ENCODE peak calls at places on chromosomes 3 and 15, in eight cellular contexts. One of them, this sample, is unnamed.

GRCh38 chr3:54122802-54123537 is 618 bp downstream of the CACNA2D3 start:
- DNase-seq in CD8-positive, alpha-beta T cell: no peak
- DNase-seq in A549: no peak
- DNase-seq in heart left ventricle: no peak
- DNase-seq in psoas muscle: no peak
- DNase-seq in transverse colon: no peak
- DNase-seq in PC-3: no peak
- DNase-seq in sigmoid colon: no peak
- DNase-seq in this sample: no peak

GRCh38 chr3:162718697-162719096 is 1222.1 kb downstream of the OTOL1 start:
- DNase-seq in heart left ventricle: no peak
- DNase-seq in CD8-positive, alpha-beta T cell: no peak
- DNase-seq in sigmoid colon: no peak
- DNase-seq in A549: no peak
- DNase-seq in psoas muscle: no peak
- DNase-seq in PC-3: no peak
- DNase-seq in transverse colon: no peak
- DNase-seq in this sample: no peak

GRCh38 chr3:46670891-46671427 is 22.5 kb downstream of the ALS2CL start:
- DNase-seq in heart left ventricle: peak; percentile 17
- DNase-seq in PC-3: no peak
- DNase-seq in CD8-positive, alpha-beta T cell: no peak
- DNase-seq in sigmoid colon: peak; percentile 35
- DNase-seq in A549: no peak
- DNase-seq in transverse colon: peak; percentile 5
- DNase-seq in psoas muscle: no peak
- DNase-seq in this sample: no peak

GRCh38 chr15:58947179-58947578 is 13.7 kb upstream of the SLTM start:
- DNase-seq in A549: no peak
- DNase-seq in transverse colon: no peak
- DNase-seq in heart left ventricle: no peak
- DNase-seq in psoas muscle: no peak
- DNase-seq in sigmoid colon: no peak
- DNase-seq in PC-3: peak; percentile 56
- DNase-seq in CD8-positive, alpha-beta T cell: no peak
- DNase-seq in this sample: no peak

GRCh38 chr3:98022978-98023820 is 11.9 kb downstream of the GABRR3 start:
- DNase-seq in psoas muscle: peak; percentile 90
- DNase-seq in sigmoid colon: peak; percentile 92
- DNase-seq in A549: peak; percentile 43
- DNase-seq in CD8-positive, alpha-beta T cell: peak; percentile 97
- DNase-seq in PC-3: peak; percentile 88
- DNase-seq in heart left ventricle: peak; percentile 82
- DNase-seq in transverse colon: peak; percentile 90
- DNase-seq in this sample: peak; percentile 83

GRCh38 chr3:138296639-138297038 is 33.0 kb downstream of the NME9 start:
- DNase-seq in psoas muscle: no peak
- DNase-seq in CD8-positive, alpha-beta T cell: no peak
- DNase-seq in sigmoid colon: no peak
- DNase-seq in PC-3: no peak
- DNase-seq in A549: no peak
- DNase-seq in heart left ventricle: no peak
- DNase-seq in transverse colon: no peak
- DNase-seq in this sample: no peak

GRCh38 chr3:24174637-24175036 is 229.6 kb downstream of the NR1D2 start:
- DNase-seq in PC-3: no peak
- DNase-seq in psoas muscle: no peak
- DNase-seq in sigmoid colon: no peak
- DNase-seq in transverse colon: no peak
- DNase-seq in heart left ventricle: no peak
- DNase-seq in CD8-positive, alpha-beta T cell: no peak
- DNase-seq in A549: no peak
- DNase-seq in this sample: no peak

GRCh38 chr3:114850913-114851312 is 296.2 kb downstream of the ZBTB20 start:
- DNase-seq in transverse colon: no peak
- DNase-seq in A549: no peak
- DNase-seq in heart left ventricle: no peak
- DNase-seq in CD8-positive, alpha-beta T cell: no peak
- DNase-seq in psoas muscle: no peak
- DNase-seq in sigmoid colon: no peak
- DNase-seq in PC-3: no peak
- DNase-seq in this sample: no peak

GRCh38 chr3:38158472-38158871 is 6.9 kb upstream of the OXSR1 start:
- DNase-seq in A549: no peak
- DNase-seq in CD8-positive, alpha-beta T cell: no peak
- DNase-seq in psoas muscle: no peak
- DNase-seq in sigmoid colon: no peak
- DNase-seq in PC-3: no peak
- DNase-seq in transverse colon: no peak
- DNase-seq in heart left ventricle: no peak
- DNase-seq in this sample: no peak

GRCh38 chr15:35078221-35078915 is 6.7 kb downstream of the NANOGP8 start:
- DNase-seq in CD8-positive, alpha-beta T cell: no peak
- DNase-seq in heart left ventricle: no peak
- DNase-seq in PC-3: peak; percentile 71
- DNase-seq in A549: peak; percentile 75
- DNase-seq in transverse colon: peak; percentile 14
- DNase-seq in sigmoid colon: no peak
- DNase-seq in psoas muscle: no peak
- DNase-seq in this sample: peak; percentile 61

GRCh38 chr3:178485756-178486155 is 50.5 kb upstream of the KCNMB2 start:
- DNase-seq in heart left ventricle: no peak
- DNase-seq in CD8-positive, alpha-beta T cell: no peak
- DNase-seq in A549: no peak
- DNase-seq in psoas muscle: no peak
- DNase-seq in PC-3: peak; percentile 5
- DNase-seq in transverse colon: no peak
- DNase-seq in sigmoid colon: no peak
- DNase-seq in this sample: no peak

GRCh38 chr3:183485585-183485984 is 57.2 kb upstream of the MCF2L2 start:
- DNase-seq in CD8-positive, alpha-beta T cell: no peak
- DNase-seq in PC-3: no peak
- DNase-seq in heart left ventricle: no peak
- DNase-seq in sigmoid colon: no peak
- DNase-seq in psoas muscle: no peak
- DNase-seq in A549: no peak
- DNase-seq in transverse colon: no peak
- DNase-seq in this sample: no peak

GRCh38 chr3:177057768-177058167 is 139.5 kb downstream of the TBL1XR1 start:
- DNase-seq in PC-3: no peak
- DNase-seq in sigmoid colon: no peak
- DNase-seq in heart left ventricle: no peak
- DNase-seq in transverse colon: no peak
- DNase-seq in A549: no peak
- DNase-seq in CD8-positive, alpha-beta T cell: peak; percentile 56
- DNase-seq in psoas muscle: no peak
- DNase-seq in this sample: peak; percentile 11

GRCh38 chr3:49616061-49616460 is 58.1 kb upstream of the APEH start:
- DNase-seq in psoas muscle: no peak
- DNase-seq in CD8-positive, alpha-beta T cell: no peak
- DNase-seq in PC-3: no peak
- DNase-seq in heart left ventricle: no peak
- DNase-seq in A549: no peak
- DNase-seq in transverse colon: no peak
- DNase-seq in sigmoid colon: no peak
- DNase-seq in this sample: no peak

GRCh38 chr3:115843206-115843605 is 219.9 kb downstream of the GAP43 start:
- DNase-seq in transverse colon: no peak
- DNase-seq in psoas muscle: no peak
- DNase-seq in A549: no peak
- DNase-seq in CD8-positive, alpha-beta T cell: no peak
- DNase-seq in sigmoid colon: no peak
- DNase-seq in PC-3: no peak
- DNase-seq in heart left ventricle: no peak
- DNase-seq in this sample: no peak

GRCh38 chr3:38039899-38040261 is 872 bp downstream of the DLEC1 start:
- DNase-seq in transverse colon: peak; percentile 80
- DNase-seq in sigmoid colon: peak; percentile 85
- DNase-seq in heart left ventricle: peak; percentile 60
- DNase-seq in psoas muscle: peak; percentile 44
- DNase-seq in PC-3: no peak
- DNase-seq in A549: no peak
- DNase-seq in CD8-positive, alpha-beta T cell: peak; percentile 64
- DNase-seq in this sample: peak; percentile 35

GRCh38 chr3:141876891-141877561 is 583 bp downstream of the ATP1B3 start:
- DNase-seq in CD8-positive, alpha-beta T cell: peak; percentile 67
- DNase-seq in PC-3: peak; percentile 22
- DNase-seq in psoas muscle: peak; percentile 53
- DNase-seq in heart left ventricle: peak; percentile 61
- DNase-seq in sigmoid colon: peak; percentile 83
- DNase-seq in A549: no peak
- DNase-seq in transverse colon: peak; percentile 65
- DNase-seq in this sample: peak; percentile 73

GRCh38 chr3:167493240-167493639 is 19.4 kb upstream of the SERPINI2 start:
- DNase-seq in transverse colon: no peak
- DNase-seq in A549: peak; percentile 0
- DNase-seq in heart left ventricle: no peak
- DNase-seq in PC-3: peak; percentile 30
- DNase-seq in sigmoid colon: no peak
- DNase-seq in CD8-positive, alpha-beta T cell: no peak
- DNase-seq in psoas muscle: no peak
- DNase-seq in this sample: no peak

GRCh38 chr3:72296477-72297111 is 511.6 kb upstream of the PROK2 start:
- DNase-seq in CD8-positive, alpha-beta T cell: no peak
- DNase-seq in psoas muscle: no peak
- DNase-seq in transverse colon: no peak
- DNase-seq in heart left ventricle: no peak
- DNase-seq in sigmoid colon: no peak
- DNase-seq in PC-3: no peak
- DNase-seq in A549: no peak
- DNase-seq in this sample: no peak
- H3K27ac ChIP-seq in CD8-positive, alpha-beta T cell: no peak overlapping the region
- H3K27ac ChIP-seq in psoas muscle: no peak overlapping the region
- H3K27ac ChIP-seq in transverse colon: peak overlapping the region; percentile 7
- H3K27ac ChIP-seq in heart left ventricle: no peak overlapping the region
- H3K27ac ChIP-seq in sigmoid colon: peak overlapping the region; percentile 65
- H3K27ac ChIP-seq in PC-3: no peak overlapping the region
- H3K27ac ChIP-seq in A549: no peak overlapping the region
- H3K27ac ChIP-seq in this sample: no peak overlapping the region

DNA sequence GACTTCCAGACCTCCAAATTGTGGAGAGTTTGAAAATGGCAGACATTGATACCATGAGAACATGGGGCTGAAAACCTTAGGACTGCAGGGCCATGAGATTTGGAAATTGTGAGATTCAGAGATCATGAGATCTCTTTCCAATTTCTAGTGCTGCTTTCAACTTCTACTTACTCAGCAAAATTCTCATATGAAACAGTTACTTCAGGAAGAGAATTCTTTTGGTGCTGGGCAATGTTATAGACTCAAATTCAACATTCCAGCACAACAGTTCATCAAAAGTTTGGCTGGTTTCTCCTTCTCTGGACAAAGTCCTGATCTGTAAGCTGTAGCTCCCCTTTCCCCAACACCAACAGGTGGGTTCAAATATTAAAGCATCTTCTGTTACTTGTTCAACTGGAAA is 506.9 kb upstream of the NECTIN3 start:
- DNase-seq in heart left ventricle: no peak
- DNase-seq in sigmoid colon: no peak
- DNase-seq in psoas muscle: no peak
- DNase-seq in CD8-positive, alpha-beta T cell: no peak
- DNase-seq in A549: no peak
- DNase-seq in PC-3: no peak
- DNase-seq in transverse colon: no peak
- DNase-seq in this sample: no peak
- H3K9me3 ChIP-seq in heart left ventricle: no peaks in the 10 kb centered on the region
- H3K9me3 ChIP-seq in sigmoid colon: peaks cover 11% of the 10 kb centered on the region
- H3K9me3 ChIP-seq in psoas muscle: no peaks in the 10 kb centered on the region
- H3K9me3 ChIP-seq in CD8-positive, alpha-beta T cell: no peaks in the 10 kb centered on the region
- H3K9me3 ChIP-seq in A549: no peaks in the 10 kb centered on the region
- H3K9me3 ChIP-seq in PC-3: no peaks in the 10 kb centered on the region
- H3K9me3 ChIP-seq in transverse colon: no peaks in the 10 kb centered on the region
- H3K9me3 ChIP-seq in this sample: no peaks in the 10 kb centered on the region

GRCh38 chr3:127618891-127619290 is 10.1 kb upstream of the PODXL2 start:
- DNase-seq in psoas muscle: no peak
- DNase-seq in CD8-positive, alpha-beta T cell: no peak
- DNase-seq in A549: no peak
- DNase-seq in transverse colon: no peak
- DNase-seq in sigmoid colon: no peak
- DNase-seq in heart left ventricle: no peak
- DNase-seq in PC-3: no peak
- DNase-seq in this sample: no peak
- H3K4me3 ChIP-seq in psoas muscle: no peak overlapping the region
- H3K4me3 ChIP-seq in CD8-positive, alpha-beta T cell: no peak overlapping the region
- H3K4me3 ChIP-seq in A549: no peak overlapping the region
- H3K4me3 ChIP-seq in transverse colon: no peak overlapping the region
- H3K4me3 ChIP-seq in sigmoid colon: no peak overlapping the region
- H3K4me3 ChIP-seq in heart left ventricle: no peak overlapping the region
- H3K4me3 ChIP-seq in PC-3: no peak overlapping the region
- H3K4me3 ChIP-seq in this sample: no peak overlapping the region

DNA sequence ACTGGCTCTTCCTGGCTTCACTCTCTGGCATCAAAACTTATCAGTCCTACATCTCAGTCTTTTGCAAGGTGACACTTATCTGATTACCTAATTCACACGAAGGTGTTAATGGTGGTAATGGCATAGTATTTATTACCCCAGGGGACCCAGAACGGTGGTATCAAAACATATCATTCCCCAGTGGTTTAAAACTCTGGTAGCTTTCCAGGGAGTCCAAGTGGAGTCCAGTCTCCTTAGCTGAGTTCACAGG is 41.3 kb downstream of the SMAD3 start:
- DNase-seq in sigmoid colon: no peak
- DNase-seq in A549: no peak
- DNase-seq in PC-3: no peak
- DNase-seq in transverse colon: no peak
- DNase-seq in heart left ventricle: no peak
- DNase-seq in psoas muscle: no peak
- DNase-seq in CD8-positive, alpha-beta T cell: no peak
- DNase-seq in this sample: no peak
- H3K27ac ChIP-seq in sigmoid colon: peak overlapping the region; percentile 72
- H3K27ac ChIP-seq in A549: peak overlapping the region; percentile 92
- H3K27ac ChIP-seq in PC-3: peak overlapping the region; percentile 99
- H3K27ac ChIP-seq in transverse colon: peak overlapping the region; percentile 78
- H3K27ac ChIP-seq in heart left ventricle: peak overlapping the region; percentile 13
- H3K27ac ChIP-seq in psoas muscle: peak overlapping the region; percentile 90
- H3K27ac ChIP-seq in CD8-positive, alpha-beta T cell: no peak overlapping the region
- H3K27ac ChIP-seq in this sample: no peak overlapping the region

This sample was measured in CD4-positive, CD25-positive, alpha-beta regulatory T cell.